ENCODE peak calls at places on chromosomes 5 and 9, in nine cellular contexts. C is endothelial cell of umbilical vein, G is gastrocnemius medialis, V is A549, D is mesendoderm, Q is Panc1, L is left lung, P is heart left ventricle, T is psoas muscle. E is an unnamed sample.
A peak's percentile ranks its signal among the peaks of the same experiment; 100 is the strongest.

GRCh38 chr9:108113579-108113978 is 624.0 kb upstream of the KLF4 start:
- DNase-seq in D (no peak), G (no peak), L (no peak), T (no peak), P (no peak), V (no peak), C (no peak), Q (no peak), E (no peak)

GRCh38 chr9:81053298-81054025 is 635.9 kb downstream of the TLE1 start:
- DNase-seq in D (no peak), T (no peak), P (no peak), C (no peak), Q (no peak), G (no peak), V (no peak), L (no peak), E (no peak)

GRCh38 chr5:141958113-141958512 is at the start of gene PCDH12:
- DNase-seq in T (peak; percentile 68), L (no peak), Q (no peak), C (peak; percentile 87), P (peak; percentile 82), D (peak; percentile 67), V (no peak), G (no peak), E (no peak)

GRCh38 chr5:40480392-40480791 is 199.3 kb upstream of the PTGER4 start:
- DNase-seq in Q (no peak), C (no peak), G (no peak), T (no peak), P (no peak), L (no peak), D (no peak), V (no peak), E (no peak)

GRCh38 chr9:137396227-137396626 is 26.7 kb downstream of the EXD3 start:
- DNase-seq in T (peak; percentile 29), G (no peak), Q (no peak), L (no peak), C (no peak), V (peak; percentile 31), D (no peak), P (no peak), E (no peak)

GRCh38 chr9:112384690-112385089 is 4.8 kb downstream of the HSDL2 start:
- DNase-seq in C (peak; percentile 6), P (no peak), V (no peak), D (no peak), Q (no peak), L (no peak), T (no peak), G (no peak), E (no peak)

GRCh38 chr5:140108093-140109049 is 5.5 kb upstream of the PURA start:
- DNase-seq in Q (no peak), D (peak; percentile 49), T (peak; percentile 44), G (peak; percentile 18), V (peak; percentile 44), L (peak; percentile 48), C (no peak), P (peak; percentile 54), E (peak; percentile 39)

GRCh38 chr5:158152151-158152550 is 293.2 kb upstream of the CLINT1 start:
- DNase-seq in C (no peak), P (no peak), Q (no peak), V (no peak), L (no peak), T (no peak), D (no peak), G (no peak), E (no peak)

GRCh38 chr5:568809-569208 is 43.3 kb upstream of the CEP72 start:
- DNase-seq in L (no peak), Q (no peak), V (no peak), G (no peak), T (peak; percentile 40), P (no peak), C (no peak), D (no peak), E (no peak)

GRCh38 chr5:166240705-166241104 is 2050.7 kb upstream of the WWC1 start:
- DNase-seq in G (no peak), P (no peak), C (no peak), Q (no peak), D (no peak), V (no peak), L (no peak), T (no peak), E (no peak)

DNA sequence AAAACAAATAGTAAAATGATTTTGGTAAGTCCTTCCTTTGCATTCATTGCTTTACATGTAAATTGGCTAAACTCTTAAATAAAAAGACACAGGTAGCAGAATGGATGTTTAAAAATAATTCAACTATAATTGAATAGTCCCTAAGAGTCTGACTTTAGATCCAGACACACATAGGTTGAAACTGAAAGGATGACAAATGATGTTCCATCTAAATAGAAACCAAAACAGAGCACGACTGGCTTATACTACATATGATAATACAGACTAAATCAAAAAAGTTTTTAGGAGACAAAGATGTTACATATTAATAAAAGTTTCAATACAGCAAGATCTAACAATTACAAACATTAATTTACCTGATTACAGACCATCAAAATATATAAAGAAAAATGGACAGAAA is 2055.1 kb upstream of the WWC1 start:
- DNase-seq in T (no peak), C (no peak), L (no peak), G (no peak), P (no peak), Q (no peak), D (no peak), V (no peak), E (no peak)
- H3K4me3 ChIP-seq in T (no peak overlapping the region), C (no peak overlapping the region), L (no peak overlapping the region), G (no peak overlapping the region), P (no peak overlapping the region), Q (no peak overlapping the region), D (no peak overlapping the region), V (no peak overlapping the region), E (no peak overlapping the region)

DNA sequence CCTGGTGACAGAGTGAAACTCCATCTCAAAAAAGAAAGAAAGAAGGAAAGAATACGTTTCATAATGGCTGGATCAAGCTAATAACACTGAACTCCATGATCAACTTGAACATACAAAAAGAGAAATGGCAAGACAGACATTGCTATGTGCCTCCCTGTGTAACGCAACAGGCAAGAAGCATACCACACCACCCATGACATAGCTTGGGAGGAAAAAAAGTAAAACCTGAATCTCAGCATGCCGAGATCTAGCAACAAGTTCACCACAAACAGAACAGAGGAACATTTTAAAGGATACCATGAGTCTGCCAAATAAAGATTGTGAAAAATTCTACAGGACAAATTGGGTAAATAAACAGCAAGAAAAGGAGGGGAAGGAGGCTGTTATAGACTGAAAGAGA is 26.7 kb downstream of the HOMER1 start:
- DNase-seq in C (no peak), V (no peak), T (no peak), Q (no peak), D (no peak), P (no peak), L (no peak), G (no peak), E (no peak)
- H3K4me1 ChIP-seq in C (no peaks in the 10 kb centered on the region), V (no peaks in the 10 kb centered on the region), T (peaks cover 36% of the 10 kb centered on the region), Q (no peaks in the 10 kb centered on the region), D (no peaks in the 10 kb centered on the region), P (no peaks in the 10 kb centered on the region), L (no peaks in the 10 kb centered on the region), G (peaks cover 39% of the 10 kb centered on the region), E (no peaks in the 10 kb centered on the region)

DNA sequence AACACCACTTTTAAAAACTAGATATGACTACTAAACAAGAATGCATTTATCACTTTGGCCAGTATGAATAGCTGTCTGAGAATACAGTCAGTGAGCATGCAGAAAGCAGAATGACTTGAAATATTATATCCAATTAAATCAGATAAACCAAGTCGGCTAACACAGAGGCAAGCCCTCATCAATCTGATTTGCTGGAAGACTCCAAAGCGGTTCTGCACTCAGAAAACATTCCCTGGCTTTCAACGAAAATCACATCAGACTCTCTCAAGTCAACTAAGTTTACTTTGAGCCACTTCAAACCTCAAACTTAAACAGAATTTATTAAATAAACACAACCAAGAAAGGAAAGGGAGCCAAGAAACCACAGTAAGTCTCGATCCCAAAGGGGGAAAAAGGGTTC is 1.4 kb downstream of the MYO10 start:
- DNase-seq in C (peak; percentile 63), G (no peak), L (no peak), V (no peak), T (no peak), Q (no peak), D (no peak), P (no peak), E (no peak)
- H3K4me3 ChIP-seq in C (peak overlapping the region; percentile 83), G (peak overlapping the region; percentile 71), L (peak overlapping the region; percentile 68), V (peak overlapping the region; percentile 89), T (peak overlapping the region; percentile 88), Q (peak overlapping the region; percentile 97), D (peak overlapping the region; percentile 84), P (peak overlapping the region; percentile 61), E (peak overlapping the region; percentile 56)

GRCh38 chr5:17260549-17260948 is 43.1 kb downstream of the BASP1 start:
- DNase-seq in G (no peak), Q (no peak), T (no peak), C (no peak), L (no peak), V (no peak), D (no peak), P (no peak), E (no peak)
- H3K4me1 ChIP-seq in G (no peaks in the 10 kb centered on the region), Q (peaks cover 44% of the 10 kb centered on the region), T (no peaks in the 10 kb centered on the region), C (peaks cover 15% of the 10 kb centered on the region), L (peaks cover 22% of the 10 kb centered on the region), V (peaks cover 83% of the 10 kb centered on the region), D (no peaks in the 10 kb centered on the region), P (no peaks in the 10 kb centered on the region), E (peaks cover 1% of the 10 kb centered on the region)

GRCh38 chr5:148515460-148515859 is 131.7 kb downstream of the FBXO38 start:
- DNase-seq in T (no peak), P (no peak), C (no peak), L (no peak), G (no peak), Q (no peak), V (no peak), D (no peak), E (no peak)
- H3K4me3 ChIP-seq in T (no peak overlapping the region), P (no peak overlapping the region), C (no peak overlapping the region), L (no peak overlapping the region), G (no peak overlapping the region), Q (no peak overlapping the region), V (no peak overlapping the region), D (no peak overlapping the region), E (no peak overlapping the region)

E was measured in ovary.